ENCODE peak calls at places on chromosomes 12 and 14, in four cellular contexts. H is fibroblast of the aortic adventitia, E is kidney, A is A549. I is an unnamed sample.

GRCh38 chr12:100434177-100434576 is 39.5 kb upstream of the NR1H4 start:
- DNase-seq in H (no peak), E (no peak), A (no peak), I (no peak)

GRCh38 chr14:100544506-100545141 is 42.6 kb downstream of the BEGAIN start:
- DNase-seq in H (no peak), E (no peak), A (no peak), I (no peak)

GRCh38 chr12:126219654-126220279 is 1154.5 kb downstream of the AACS start:
- DNase-seq in H (peak; percentile 36), E (no peak), A (no peak), I (no peak)

GRCh38 chr12:120089796-120090195 is 26.8 kb downstream of the RAB35 start:
- DNase-seq in H (no peak), E (no peak), A (no peak), I (no peak)

GRCh38 chr12:69405466-69405865 is 45.9 kb downstream of the YEATS4 start:
- DNase-seq in H (peak; percentile 98), E (no peak), A (peak; percentile 73), I (no peak)

GRCh38 chr14:77475432-77476115 is 17.7 kb downstream of the AHSA1 start:
- DNase-seq in H (no peak), E (no peak), A (no peak), I (no peak)

GRCh38 chr14:99378782-99379214 is 101.9 kb downstream of the SETD3 start:
- DNase-seq in H (peak; percentile 4), E (no peak), A (peak; percentile 78), I (no peak)

GRCh38 chr14:103337794-103338193 is 3.8 kb downstream of the EIF5 start:
- DNase-seq in H (no peak), E (no peak), A (no peak), I (no peak)

GRCh38 chr12:90393089-90393488 is 561.9 kb downstream of the CCER1 start:
- DNase-seq in H (no peak), E (no peak), A (no peak), I (no peak)

GRCh38 chr12:981176-981828 is 9.7 kb upstream of the ERC1 start:
- DNase-seq in H (no peak), E (no peak), A (no peak), I (no peak)

GRCh38 chr12:120760349-120761245 is 35.0 kb downstream of the ACADS start:
- DNase-seq in H (no peak), E (no peak), A (no peak), I (no peak)

GRCh38 chr14:100067971-100068959 is 3.0 kb downstream of the EVL start:
- DNase-seq in H (no peak), E (no peak), A (no peak), I (no peak)

GRCh38 chr14:66284346-66284745 is 201.8 kb upstream of the CCDC196 start:
- DNase-seq in H (peak; percentile 36), E (no peak), A (no peak), I (no peak)

GRCh38 chr14:90547250-90547649 is 150.4 kb downstream of the CALM1 start:
- DNase-seq in H (no peak), E (no peak), A (no peak), I (no peak)

GRCh38 chr12:112852810-112853209 is 54.0 kb upstream of the OAS1 start:
- DNase-seq in H (no peak), E (no peak), A (no peak), I (no peak)

GRCh38 chr12:17132336-17132735 is 526.4 kb upstream of the LMO3 start:
- DNase-seq in H (no peak), E (no peak), A (no peak), I (no peak)

GRCh38 chr14:35388656-35389314 is 15.8 kb downstream of the NFKBIA start:
- DNase-seq in H (no peak), E (peak; percentile 53), A (no peak), I (no peak)

GRCh38 chr14:49770212-49770817 is 2.4 kb downstream of the KLHDC2 start:
- DNase-seq in H (no peak), E (no peak), A (no peak), I (no peak)

GRCh38 chr14:102352213-102352612 is 10.5 kb downstream of the CINP start:
- DNase-seq in H (no peak), E (no peak), A (no peak), I (no peak)

GRCh38 chr12:102527256-102527720 is 46.9 kb upstream of the IGF1 start:
- DNase-seq in H (peak; percentile 50), E (no peak), A (no peak), I (no peak)

GRCh38 chr14:66360526-66360925 is 125.6 kb upstream of the CCDC196 start:
- DNase-seq in H (no peak), E (no peak), A (no peak), I (no peak)

GRCh38 chr12:26266881-26267280 is 71.5 kb downstream of the SSPN start:
- DNase-seq in H (no peak), E (no peak), A (no peak), I (no peak)

GRCh38 chr14:101235042-101235871 is 326.0 kb upstream of the DIO3 start:
- DNase-seq in H (peak; percentile 14), E (peak; percentile 80), A (peak; percentile 78), I (no peak)

GRCh38 chr12:131950182-131950913 is 606 bp downstream of the EP400 start:
- DNase-seq in H (no peak), E (peak; percentile 85), A (no peak), I (no peak)

GRCh38 chr14:42192659-42193425 is 586.2 kb downstream of the LRFN5 start:
- DNase-seq in H (peak; percentile 96), E (no peak), A (peak; percentile 17), I (no peak)

GRCh38 chr14:77122555-77123125 is 19.0 kb downstream of the ZDHHC22 start:
- DNase-seq in H (no peak), E (no peak), A (no peak), I (no peak)

GRCh38 chr12:117014342-117014887 is 84.8 kb downstream of the TESC start:
- DNase-seq in H (no peak), E (no peak), A (no peak), I (no peak)

GRCh38 chr14:36845346-36846042 is 183.8 kb downstream of the PAX9 start:
- DNase-seq in H (peak; percentile 2), E (no peak), A (no peak), I (no peak)

GRCh38 chr12:107447336-107447735 is 238.3 kb upstream of the PWP1 start:
- DNase-seq in H (no peak), E (no peak), A (no peak), I (no peak)

GRCh38 chr12:26188132-26188531 is 7.2 kb upstream of the SSPN start:
- DNase-seq in H (peak; percentile 77), E (no peak), A (no peak), I (no peak)

GRCh38 chr12:110316861-110317260 is 35.8 kb downstream of the ATP2A2 start:
- DNase-seq in H (peak; percentile 87), E (no peak), A (no peak), I (no peak)

GRCh38 chr12:129564768-129565167 is 339.1 kb downstream of the TMEM132D start:
- DNase-seq in H (no peak), E (no peak), A (no peak), I (no peak)

GRCh38 chr12:122928033-122928890 is 32.3 kb upstream of the VPS37B start:
- DNase-seq in H (no peak), E (no peak), A (no peak), I (no peak)

GRCh38 chr12:55652352-55652751 is 15.7 kb downstream of the OR10P1 start:
- DNase-seq in H (no peak), E (no peak), A (no peak), I (no peak)

GRCh38 chr14:64971890-64972785 is at the start of gene RAB15:
- DNase-seq in H (no peak), E (peak; percentile 81), A (peak; percentile 34), I (peak; percentile 42)

GRCh38 chr12:116710367-116710766 is 27.5 kb downstream of the SPRING1 start:
- DNase-seq in H (no peak), E (no peak), A (no peak), I (no peak)

GRCh38 chr12:57097554-57097835 is 8.6 kb downstream of the NAB2 start:
- DNase-seq in H (no peak), E (no peak), A (no peak), I (no peak)

GRCh38 chr14:81516941-81517797 is 16.5 kb downstream of the SEL1L start:
- DNase-seq in H (peak; percentile 59), E (no peak), A (peak; percentile 7), I (no peak)

GRCh38 chr14:100825691-100826331 is at the start of gene MEG3:
- DNase-seq in H (peak; percentile 91), E (peak; percentile 75), A (peak; percentile 17), I (no peak)

GRCh38 chr12:62720661-62721330 is 214.2 kb downstream of the PPM1H start:
- DNase-seq in H (no peak), E (no peak), A (no peak), I (no peak)

DNA sequence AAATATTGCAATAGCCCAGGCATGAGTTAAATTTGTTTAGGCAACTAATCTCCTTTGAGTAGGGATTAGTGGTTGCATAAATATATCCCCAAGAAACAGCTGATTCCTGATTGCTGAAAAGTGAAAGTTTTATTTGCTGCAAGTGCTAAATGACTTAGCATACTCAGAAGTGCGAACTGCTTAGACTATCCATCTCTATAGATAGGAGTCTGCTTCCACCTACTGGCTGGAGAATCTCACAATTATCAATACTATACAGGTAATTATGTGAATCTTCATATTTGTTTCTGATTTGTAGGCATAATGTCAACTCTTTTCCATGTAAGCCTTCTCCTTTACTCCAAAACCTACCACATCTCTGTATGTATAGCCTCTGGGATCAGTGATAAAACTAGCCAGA is 11.9 kb upstream of the SLCO1B3 start:
- DNase-seq in H (peak; percentile 14), E (no peak), A (no peak), I (no peak)
- TF ChIP-seq CTCF in H (no peak), E (peak; percentile 17), A (peak; percentile 54), I (peak; percentile 25)

DNA sequence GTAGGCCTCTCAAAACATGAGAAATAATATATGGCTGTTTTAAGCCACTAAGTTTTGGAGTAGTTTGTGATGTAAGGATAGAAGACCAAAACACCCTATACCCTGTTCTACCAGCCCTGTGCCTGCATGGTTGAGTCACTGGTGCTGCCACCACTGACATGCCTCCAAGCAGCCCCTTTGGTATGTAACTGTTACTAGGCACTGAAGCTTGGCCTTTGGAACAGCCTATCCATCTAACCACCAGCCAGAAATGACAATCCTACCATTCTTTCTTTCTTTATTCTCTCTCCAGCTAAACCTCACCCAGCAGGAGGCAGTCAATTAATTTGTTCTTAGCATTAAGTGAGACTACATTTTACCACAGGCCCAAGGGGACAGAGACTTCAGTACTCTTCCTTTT is 240.3 kb downstream of the MSRB3 start:
- DNase-seq in H (no peak), E (no peak), A (no peak), I (no peak)
- TF ChIP-seq CTCF in H (no peak), E (no peak), A (no peak), I (no peak)

DNA sequence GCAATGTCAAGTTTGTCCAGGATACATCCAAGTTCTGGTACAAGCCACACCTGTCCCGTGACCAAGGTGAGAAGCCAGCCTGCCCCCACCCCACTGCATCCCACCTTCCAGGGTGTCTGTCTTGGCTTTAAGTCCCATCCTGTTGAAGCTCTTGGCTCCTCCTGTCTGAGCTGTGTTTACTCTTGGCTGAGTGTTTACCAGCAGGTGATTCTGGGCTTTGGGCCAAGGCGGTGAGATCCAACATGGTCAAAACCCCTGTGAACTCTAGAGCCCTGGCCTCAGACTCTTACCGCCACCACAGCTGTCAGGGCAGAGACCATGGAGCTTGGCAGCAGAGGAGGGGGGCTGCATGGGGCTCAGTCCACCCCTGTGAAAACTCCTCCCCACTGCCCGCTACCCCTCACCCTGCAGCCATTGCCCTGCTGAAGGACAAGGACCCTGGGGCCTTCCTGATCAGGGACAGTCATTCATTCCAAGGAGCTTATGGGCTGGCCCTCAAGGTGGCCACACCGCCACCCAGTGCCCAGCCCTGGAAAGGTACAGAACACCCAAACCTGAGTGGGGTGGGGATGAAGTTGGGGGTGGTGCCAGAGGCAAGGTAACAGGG is 11.6 kb downstream of the TNS2 start:
- DNase-seq in H (no peak), E (peak; percentile 71), A (peak; percentile 55), I (peak; percentile 28)
- TF ChIP-seq CTCF in H (peak; percentile 10), E (peak; percentile 26), A (peak; percentile 44), I (no peak)

GRCh38 chr12:93829073-93829472 is 151.9 kb downstream of the CRADD start:
- DNase-seq in H (no peak), E (no peak), A (no peak), I (no peak)
- TF ChIP-seq CTCF in H (no peak), E (no peak), A (no peak), I (no peak)